ENCODE peak calls at places on chromosomes 3 and 15, in five cellular contexts. K is stimulated activated CD4-positive, alpha-beta T cell treated with anti-CD3 and anti-CD28 coated beads, Interleukin-2, amount 100 ng/mL, for 48 hours; H is heart left ventricle; Y is naive thymus-derived CD8-positive, alpha-beta T cell; F is EL. P is an unnamed sample.
A peak's percentile ranks its signal among the peaks of the same experiment; 100 is the strongest.

GRCh38 chr15:32683231-32683630 is 34.6 kb upstream of the GREM1 start:
- DNase-seq in H (no peak), F (no peak), Y (no peak), K (no peak), P (no peak)

GRCh38 chr15:62899090-62899493 is 143.5 kb upstream of the TPM1 start:
- DNase-seq in K (no peak), F (no peak), H (peak; percentile 81), Y (no peak), P (no peak)

GRCh38 chr3:188006726-188007393 is 147.1 kb upstream of the LPP start:
- DNase-seq in Y (no peak), K (no peak), F (no peak), H (peak; percentile 56), P (no peak)

GRCh38 chr15:99956820-99957641 is 223.8 kb upstream of the LYSMD4 start:
- DNase-seq in K (no peak), Y (no peak), F (no peak), H (no peak), P (no peak)

GRCh38 chr3:158680861-158681260 is 8.4 kb upstream of the LXN start:
- DNase-seq in Y (no peak), H (no peak), F (no peak), K (no peak), P (no peak)

GRCh38 chr15:85024509-85025336 is 43.1 kb downstream of the PDE8A start:
- DNase-seq in H (no peak), Y (no peak), F (peak; percentile 53), K (no peak), P (no peak)

GRCh38 chr15:88940110-88940675 is 27.0 kb upstream of the MFGE8 start:
- DNase-seq in F (no peak), K (no peak), Y (no peak), H (no peak), P (no peak)

GRCh38 chr3:32176989-32177701 is 61.3 kb upstream of the CMTM8 start:
- DNase-seq in K (peak; percentile 73), F (peak; percentile 74), Y (peak; percentile 59), H (no peak), P (peak; percentile 41)

GRCh38 chr3:43349759-43350158 is 63.4 kb downstream of the SNRK start:
- DNase-seq in F (no peak), H (no peak), Y (no peak), K (no peak), P (no peak)

GRCh38 chr3:139718415-139718814 is 40.6 kb upstream of the NMNAT3 start:
- DNase-seq in F (peak; percentile 8), Y (no peak), H (peak; percentile 57), K (no peak), P (no peak)